ENCODE peak calls at places on chromosomes 13 and 19, in seven cellular contexts. F, E, J, I, S, O and B are unnamed samples.
A peak's percentile ranks its signal among the peaks of the same experiment; 100 is the strongest.

GRCh38 chr13:31073859-31074718 is 87.6 kb downstream of the HSPH1 start:
- DNase-seq in F (no peak), E (no peak), J (peak; percentile 60), I (no peak), S (no peak), O (peak; percentile 57), B (no peak)

GRCh38 chr19:29315566-29315965 is 102.6 kb upstream of the UQCRFS1 start:
- DNase-seq in F (no peak), E (no peak), J (no peak), I (no peak), S (no peak), O (no peak), B (no peak)

GRCh38 chr19:9032136-9032626 is 22.0 kb upstream of the MUC16 start:
- DNase-seq in F (no peak), E (no peak), J (no peak), I (no peak), S (no peak), O (no peak), B (no peak)

GRCh38 chr19:49690656-49691242 is at the start of gene CPT1C:
- DNase-seq in F (peak; percentile 48), E (no peak), J (peak; percentile 95), I (peak; percentile 86), S (peak; percentile 81), O (peak; percentile 74), B (no peak)

GRCh38 chr13:28218679-28219078 is 80.3 kb downstream of the PAN3 start:
- DNase-seq in F (no peak), E (no peak), J (no peak), I (no peak), S (no peak), O (no peak), B (no peak)

GRCh38 chr19:46604781-46605355 is 3.7 kb downstream of the CALM3 start:
- DNase-seq in F (no peak), E (no peak), J (peak; percentile 86), I (peak; percentile 94), S (no peak), O (no peak), B (no peak)

GRCh38 chr19:3798137-3798536 is 12.0 kb upstream of the MATK start:
- DNase-seq in F (no peak), E (no peak), J (no peak), I (no peak), S (no peak), O (no peak), B (no peak)

GRCh38 chr19:46386151-46386550 is 27.2 kb downstream of the CCDC8 start:
- DNase-seq in F (no peak), E (no peak), J (no peak), I (peak; percentile 61), S (no peak), O (no peak), B (no peak)

GRCh38 chr13:75372517-75372916 is 109.5 kb downstream of the TBC1D4 start:
- DNase-seq in F (no peak), E (no peak), J (no peak), I (no peak), S (no peak), O (peak; percentile 69), B (no peak)

DNA sequence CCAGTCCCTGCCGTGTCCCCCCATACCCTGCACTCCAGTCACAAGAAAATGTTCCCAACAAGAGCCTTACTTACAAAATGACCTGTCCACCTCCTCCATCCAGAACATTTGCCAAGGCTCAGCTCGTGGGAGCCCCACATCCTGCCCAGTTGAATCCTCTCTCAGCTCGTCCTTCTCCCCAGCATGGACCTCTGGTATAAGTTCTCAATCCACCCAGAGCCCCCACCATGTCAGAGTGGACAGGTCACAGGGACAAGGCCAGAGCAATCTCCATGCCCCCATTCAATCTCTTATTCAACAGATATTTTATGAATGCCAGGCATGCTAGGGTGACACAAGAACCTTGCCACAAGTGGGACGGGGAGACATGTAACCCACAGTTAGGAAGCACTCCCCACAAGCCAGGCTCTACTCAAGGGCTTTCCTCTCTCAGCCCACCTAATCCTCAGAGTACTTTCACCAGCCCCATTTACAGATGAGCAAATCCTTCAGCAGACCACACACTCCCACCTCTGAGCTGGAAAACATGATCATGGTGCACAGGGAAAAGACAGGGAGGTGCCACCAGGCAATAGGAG is 15.1 kb downstream of the DEDD2 start:
- DNase-seq in F (no peak), E (no peak), J (no peak), I (no peak), S (no peak), O (no peak), B (no peak)
- H3K4me3 ChIP-seq in F (no peak overlapping the region), E (no peak overlapping the region), J (no peak overlapping the region), I (no peak overlapping the region), S (no peak overlapping the region), O (no peak overlapping the region), B (no peak overlapping the region)

DNA sequence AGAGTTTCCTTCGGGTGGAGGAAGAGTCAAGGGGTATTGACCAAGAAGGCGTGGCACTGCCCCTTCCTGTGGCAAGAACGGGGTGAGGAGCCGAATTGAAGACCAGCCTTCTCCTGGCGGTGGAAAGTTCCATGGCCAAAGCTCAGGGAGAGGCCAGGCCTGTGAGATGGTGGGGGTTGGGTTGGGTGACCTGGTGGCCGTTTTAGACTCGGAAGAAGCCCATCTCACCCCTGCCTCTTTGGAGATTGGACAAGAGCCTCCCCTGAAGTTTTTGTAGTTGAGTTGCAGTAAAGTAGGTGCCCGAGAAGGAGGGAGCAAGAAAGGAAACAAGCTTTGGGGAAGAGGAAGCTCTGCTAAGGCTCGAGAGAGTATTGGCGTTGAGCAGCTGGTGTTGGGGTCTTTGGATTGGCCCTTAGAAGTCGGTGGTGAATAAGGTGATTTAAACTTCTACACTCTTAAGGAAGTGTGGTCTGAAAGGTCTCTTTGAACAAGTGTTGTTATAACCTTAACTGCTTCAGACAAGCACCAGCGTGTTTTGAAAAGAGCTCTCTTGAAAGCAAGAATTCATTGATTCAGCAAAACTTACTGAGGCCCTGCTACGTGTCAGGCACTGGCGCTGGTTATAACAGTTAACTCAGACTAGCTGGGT is 964 bp downstream of the SPINT2 start:
- DNase-seq in F (no peak), E (no peak), J (no peak), I (no peak), S (no peak), O (no peak), B (no peak)
- H3K4me3 ChIP-seq in F (no peak overlapping the region), E (no peak overlapping the region), J (peak overlapping the region; percentile 49), I (peak overlapping the region; percentile 62), S (no peak overlapping the region), O (no peak overlapping the region), B (peak overlapping the region; percentile 62)

GRCh38 chr19:10478476-10478875 is 24.7 kb downstream of the KEAP1 start:
- DNase-seq in F (no peak), E (no peak), J (no peak), I (no peak), S (no peak), O (peak; percentile 46), B (no peak)
- H3K4me3 ChIP-seq in F (no peak overlapping the region), E (no peak overlapping the region), J (no peak overlapping the region), I (peak overlapping the region; percentile 64), S (no peak overlapping the region), O (no peak overlapping the region), B (no peak overlapping the region)

GRCh38 chr19:31610036-31610435 is 260.8 kb upstream of the TSHZ3 start:
- DNase-seq in F (no peak), E (no peak), J (peak; percentile 4), I (no peak), S (peak; percentile 23), O (peak; percentile 19), B (no peak)

GRCh38 chr19:31611348-31611877 is 262.2 kb upstream of the TSHZ3 start:
- DNase-seq in F (no peak), E (no peak), J (no peak), I (no peak), S (no peak), O (no peak), B (no peak)

GRCh38 chr19:31613683-31614219 is 264.5 kb upstream of the TSHZ3 start:
- DNase-seq in F (no peak), E (no peak), J (no peak), I (no peak), S (peak; percentile 49), O (no peak), B (no peak)

GRCh38 chr19:31612873-31613272 is 263.6 kb upstream of the TSHZ3 start:
- DNase-seq in F (no peak), E (no peak), J (no peak), I (no peak), S (no peak), O (no peak), B (no peak)

DNA sequence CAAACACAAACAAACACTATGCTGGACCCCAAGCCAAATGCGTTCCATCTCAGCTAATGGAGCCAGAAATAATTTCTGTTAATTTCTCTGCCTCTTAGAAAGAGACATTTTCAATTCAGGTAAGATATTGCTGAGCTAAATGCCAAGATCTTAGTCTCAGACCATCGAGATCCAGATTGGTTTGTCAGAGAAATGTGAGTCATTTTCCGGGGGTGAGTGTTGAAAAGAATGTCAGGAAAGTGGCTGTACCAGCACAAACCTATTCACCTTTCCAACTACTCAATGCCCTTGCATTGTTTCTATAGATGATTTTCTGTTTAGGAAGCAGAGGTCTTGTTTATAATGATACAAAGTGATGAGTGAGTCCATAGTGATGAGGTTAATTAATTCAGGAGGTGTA is 266.8 kb upstream of the TSHZ3 start:
- DNase-seq in F (no peak), E (no peak), J (no peak), I (no peak), S (no peak), O (no peak), B (no peak)
- H3K4me3 ChIP-seq in F (no peak overlapping the region), E (no peak overlapping the region), J (no peak overlapping the region), I (no peak overlapping the region), S (no peak overlapping the region), O (no peak overlapping the region), B (no peak overlapping the region)

DNA sequence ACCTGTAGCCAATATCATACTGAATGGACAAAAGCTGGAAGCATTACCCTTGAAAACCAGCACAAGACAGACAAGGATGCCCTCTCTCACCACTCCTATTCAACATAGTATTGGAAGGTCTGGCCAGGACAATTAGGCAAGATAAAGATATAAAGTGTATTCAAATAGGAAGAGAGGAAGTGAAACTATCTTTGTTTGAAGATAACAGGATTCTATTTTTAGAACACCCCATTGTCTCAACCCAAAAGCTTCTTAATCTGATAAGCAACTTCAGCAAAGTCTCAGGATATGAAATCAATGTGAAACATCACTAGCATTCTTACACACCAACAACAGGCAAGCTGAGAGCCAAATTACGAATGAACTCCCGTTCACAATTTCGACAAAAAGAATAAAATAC is 17.8 kb upstream of the CCNA1 start:
- DNase-seq in F (no peak), E (no peak), J (no peak), I (no peak), S (no peak), O (no peak), B (no peak)
- H3K4me3 ChIP-seq in F (no peak overlapping the region), E (no peak overlapping the region), J (no peak overlapping the region), I (no peak overlapping the region), S (no peak overlapping the region), O (no peak overlapping the region), B (no peak overlapping the region)

DNA sequence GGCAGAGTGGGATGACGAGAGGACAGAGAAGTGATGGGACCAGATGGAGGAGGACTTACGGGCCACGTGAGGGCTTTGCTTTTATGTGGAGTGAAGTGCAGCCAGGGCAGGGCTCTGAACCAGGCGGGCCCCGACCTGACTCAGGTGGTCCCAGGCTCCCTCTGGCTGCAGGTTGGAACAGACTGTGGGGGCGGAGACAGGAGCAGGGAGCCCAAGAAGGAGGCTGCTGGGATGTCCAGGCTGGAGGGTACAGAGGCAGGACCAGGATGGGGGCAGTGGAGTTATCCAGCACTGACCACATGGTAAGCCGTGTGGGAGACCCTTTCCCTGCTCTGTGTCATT is 2.1 kb downstream of the FXYD5 start:
- DNase-seq in F (no peak), E (no peak), J (no peak), I (no peak), S (no peak), O (no peak), B (no peak)
- H3K4me3 ChIP-seq in F (no peak overlapping the region), E (no peak overlapping the region), J (no peak overlapping the region), I (no peak overlapping the region), S (no peak overlapping the region), O (no peak overlapping the region), B (no peak overlapping the region)